ENCODE peak calls at places on chromosomes 4 and X, in six cellular contexts. X is heart left ventricle, Z is AG09309, L is epithelial cell of esophagus, U is cardiac muscle cell, M is dorsolateral prefrontal cortex. Q is an unnamed sample.

GRCh38 chr4:172772781-172773180 is 395.8 kb upstream of the GALNT7 start:
- DNase-seq in X (no peak), Z (no peak), M (no peak), L (no peak), U (no peak), Q (no peak)

GRCh38 chr4:177532363-177532762 is 90.1 kb upstream of the AGA start:
- DNase-seq in M (no peak), L (no peak), Z (no peak), X (no peak), U (no peak), Q (no peak)

GRCh38 chr4:56305390-56305789 is 81.9 kb downstream of the AASDH start:
- DNase-seq in X (no peak), U (no peak), L (peak), M (no peak), Z (no peak), Q (no peak)

GRCh38 chr4:132504438-132504837 is 644.7 kb upstream of the PCDH10 start:
- DNase-seq in X (no peak), U (no peak), Z (no peak), M (no peak), L (peak), Q (no peak)

GRCh38 chrX:70262952-70263567 is 3.1 kb upstream of the P2RY4 start:
- DNase-seq in M (no peak), X (peak), L (peak), Z (no peak), U (peak), Q (no peak)

GRCh38 chr4:1380368-1381151 is 25.7 kb downstream of the NKX1-1 start:
- DNase-seq in Z (no peak), U (no peak), L (no peak), X (peak), M (no peak), Q (no peak)

GRCh38 chrX:17553451-17553850 is 178.5 kb downstream of the NHS start:
- DNase-seq in L (peak), U (peak), Z (no peak), X (no peak), M (no peak), Q (peak)

GRCh38 chrX:106178826-106179225 is 10.7 kb downstream of the PWWP3B start:
- DNase-seq in X (no peak), L (no peak), Z (no peak), U (peak), M (no peak), Q (peak)

GRCh38 chr4:143773998-143774898 is 73.8 kb upstream of the FREM3 start:
- DNase-seq in U (peak), L (peak), X (peak), Z (no peak), M (no peak), Q (peak)

GRCh38 chr4:107824367-107825071 is at the start of gene SGMS2:
- DNase-seq in L (peak), X (peak), Z (peak), M (peak), U (peak), Q (peak)

GRCh38 chr4:2961411-2962098 is 1.7 kb downstream of the NOP14 start:
- DNase-seq in Z (no peak), M (no peak), U (no peak), X (no peak), L (no peak), Q (no peak)

GRCh38 chr4:152515678-152516077 is 20.2 kb downstream of the FBXW7 start:
- DNase-seq in Z (peak), X (no peak), U (peak), M (no peak), L (peak), Q (peak)

GRCh38 chr4:169342906-169343560 is 72.3 kb upstream of the SH3RF1 start:
- DNase-seq in L (peak), Z (no peak), X (no peak), U (no peak), M (no peak), Q (no peak)

GRCh38 chr4:168076989-168077725 is 15.2 kb upstream of the ANXA10 start:
- DNase-seq in X (no peak), Z (peak), L (peak), U (peak), M (peak), Q (peak)

GRCh38 chr4:102392033-102392744 is 46.9 kb upstream of the SLC39A8 start:
- DNase-seq in Z (no peak), M (no peak), X (no peak), L (no peak), U (no peak), Q (no peak)

DNA sequence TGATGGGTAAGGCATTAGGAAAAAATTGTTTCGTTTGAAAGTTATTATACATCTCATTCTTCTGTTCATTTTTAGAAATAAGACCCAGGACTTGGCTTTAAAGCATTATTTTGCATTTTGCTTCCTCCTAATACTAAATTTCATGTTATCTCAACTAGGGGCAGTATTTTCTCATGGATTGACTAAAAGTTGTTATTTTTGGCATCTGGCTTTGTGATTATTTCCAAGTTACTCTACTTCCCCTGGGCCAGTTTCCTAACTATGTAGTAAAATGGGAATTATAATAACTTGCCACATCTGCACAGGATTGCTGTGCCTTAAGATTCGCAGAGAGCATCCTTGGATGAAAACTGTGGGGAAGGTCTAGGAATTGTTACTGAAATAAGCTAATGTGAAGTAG is 3.0 kb downstream of the RBPJ start:
- DNase-seq in L (no peak), Z (peak), X (no peak), M (no peak), U (peak), Q (peak)
- TF ChIP-seq CTCF in L (no peak), Z (peak), X (no peak), M (peak), U (peak), Q (peak)

DNA sequence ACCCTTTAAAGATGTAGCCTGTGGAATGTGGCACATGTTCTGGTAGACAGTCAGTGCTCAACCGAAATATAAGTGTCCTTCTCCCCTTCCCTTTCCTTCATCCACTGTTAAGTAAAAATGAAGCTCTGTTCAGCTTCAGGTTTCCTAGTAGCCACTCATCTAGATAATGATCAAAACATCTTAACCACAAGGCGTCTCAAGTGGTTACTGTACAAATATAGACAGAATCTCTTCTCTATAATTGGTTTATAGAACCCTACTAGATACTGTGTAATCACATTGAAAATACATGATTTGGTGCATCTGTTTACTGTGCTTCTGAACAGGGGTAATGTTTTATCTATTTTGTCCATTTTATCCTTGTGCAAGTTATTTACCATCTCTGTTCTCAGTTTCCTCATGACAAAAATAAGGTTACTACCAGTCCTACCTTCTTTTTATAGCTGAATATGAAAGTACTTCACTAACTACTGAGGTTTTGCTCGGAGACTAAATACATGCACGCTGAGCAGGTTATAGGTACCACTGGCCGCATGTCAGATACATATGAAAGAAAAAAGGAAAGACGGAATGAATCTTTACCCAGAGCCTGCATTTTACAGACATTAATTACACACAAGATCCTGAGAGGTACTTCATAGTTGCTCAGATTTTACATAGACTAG is 20.3 kb upstream of the SLC25A4 start:
- DNase-seq in U (no peak), M (no peak), X (no peak), Z (no peak), L (no peak), Q (no peak)
- H3K4me3 ChIP-seq in U (no peak), M (no peak), X (no peak), Z (no peak), L (no peak), Q (no peak)

GRCh38 chr4:139655116-139655515 is 10.5 kb upstream of the MGST2 start:
- DNase-seq in Z (peak), X (no peak), M (no peak), U (peak), L (peak), Q (no peak)
- TF ChIP-seq CTCF in Z (peak), X (peak), M (peak), U (peak), L (peak), Q (peak)

GRCh38 chr4:6858997-6859396 is 50.6 kb upstream of the TBC1D14 start:
- DNase-seq in Z (no peak), L (no peak), X (no peak), U (no peak), M (no peak), Q (no peak)

GRCh38 chr4:6854098-6854744 is 55.4 kb upstream of the TBC1D14 start:
- DNase-seq in Z (no peak), U (no peak), X (no peak), M (no peak), L (no peak), Q (no peak)

GRCh38 chr4:6857009-6857882 is 52.4 kb upstream of the TBC1D14 start:
- DNase-seq in Z (no peak), M (no peak), L (no peak), U (no peak), X (no peak), Q (no peak)

GRCh38 chr4:6855692-6856297 is 53.8 kb upstream of the TBC1D14 start:
- DNase-seq in M (no peak), U (peak), Z (peak), L (no peak), X (peak), Q (no peak)

DNA sequence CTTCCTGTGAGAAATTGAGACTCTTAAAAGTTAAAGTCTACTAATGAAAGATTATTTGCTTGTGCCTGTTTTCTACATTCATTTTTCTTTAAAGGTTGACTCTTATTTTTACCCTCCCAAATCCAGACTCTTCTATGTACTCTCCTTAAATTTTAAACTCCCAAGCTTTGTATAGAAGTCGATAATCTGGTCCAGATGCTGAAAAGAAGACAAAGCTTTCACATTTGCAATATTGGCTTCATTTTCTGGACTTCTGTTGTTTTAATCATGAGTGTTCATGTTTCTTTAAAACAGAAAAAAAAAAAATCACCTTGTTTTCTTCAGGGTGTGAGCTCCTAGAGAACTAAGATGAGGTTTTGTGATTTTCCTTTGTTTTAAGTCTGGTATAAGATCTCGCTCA is 53.2 kb upstream of the TBC1D14 start:
- DNase-seq in M (no peak), Z (no peak), X (no peak), U (no peak), L (no peak), Q (no peak)
- H3K4me3 ChIP-seq in M (no peak), Z (no peak), X (peak), U (no peak), L (no peak), Q (no peak)

GRCh38 chrX:140661657-140662056 is 47.9 kb upstream of the LINC00632 start:
- DNase-seq in L (peak), X (no peak), U (peak), Z (no peak), M (no peak), Q (peak)

GRCh38 chrX:140664939-140665338 is 44.6 kb upstream of the LINC00632 start:
- DNase-seq in Z (no peak), M (no peak), L (peak), U (peak), X (no peak), Q (peak)
- TF ChIP-seq CTCF in Z (no peak), M (peak), L (peak), U (peak), X (peak), Q (peak)

DNA sequence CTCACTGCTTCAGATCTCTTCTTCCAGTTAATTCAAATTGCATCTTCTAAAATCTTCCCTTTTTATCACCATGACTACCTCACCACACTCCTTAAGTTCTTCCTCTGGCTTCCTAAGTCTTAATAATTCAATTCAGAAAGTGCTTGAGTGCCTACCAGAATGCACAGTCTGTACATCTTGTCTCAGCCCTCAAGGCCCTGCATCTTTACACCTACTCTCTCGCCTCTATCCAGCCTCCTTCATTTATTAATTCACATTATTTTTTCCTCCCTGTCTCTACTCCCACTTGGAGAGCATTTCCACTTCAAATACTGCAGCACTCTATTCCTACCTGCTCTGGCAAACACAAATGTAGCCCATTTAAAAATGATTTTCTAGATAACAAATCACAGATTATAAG is 90.5 kb downstream of the MAPK10 start:
- DNase-seq in M (no peak), U (no peak), Z (no peak), X (no peak), L (no peak), Q (no peak)
- H3K4me3 ChIP-seq in M (no peak), U (no peak), Z (no peak), X (no peak), L (no peak), Q (no peak)

DNA sequence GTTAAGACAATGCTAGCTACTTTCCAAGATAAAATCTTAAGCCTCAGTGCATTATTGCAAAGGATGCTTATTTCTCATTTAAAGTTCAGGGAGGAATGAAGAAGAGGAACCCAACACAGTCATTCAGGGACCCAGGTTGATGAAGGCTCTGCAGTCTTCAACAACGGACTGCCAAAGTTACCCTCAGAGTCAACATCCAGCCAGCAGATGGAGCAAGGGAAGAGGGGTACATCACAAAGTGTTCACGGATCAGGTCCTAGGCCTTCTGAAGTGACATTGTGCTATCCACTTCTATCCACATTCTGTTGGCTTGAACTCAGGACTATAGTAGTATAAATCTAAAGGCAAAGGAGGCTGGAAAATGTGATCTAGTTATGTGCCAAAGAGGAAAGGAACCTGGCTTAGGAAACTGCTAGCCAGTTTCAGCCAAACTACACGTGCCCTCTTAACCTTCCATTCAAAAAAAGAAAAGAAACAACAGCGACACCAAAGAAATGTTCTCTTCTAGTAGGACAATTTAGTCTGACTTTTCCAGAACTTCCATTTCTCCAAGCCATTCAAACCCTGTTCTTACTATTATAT is 28.8 kb downstream of the NKX6-1 start:
- DNase-seq in U (no peak), X (no peak), M (no peak), L (no peak), Z (no peak), Q (no peak)
- TF ChIP-seq CTCF in U (peak), X (no peak), M (no peak), L (no peak), Z (peak), Q (no peak)

GRCh38 chr4:26866203-26866602 is 5.6 kb downstream of the STIM2 start:
- DNase-seq in U (no peak), M (no peak), X (no peak), Z (no peak), L (no peak), Q (no peak)
- H3K4me3 ChIP-seq in U (no peak), M (no peak), X (no peak), Z (no peak), L (no peak), Q (no peak)

Q was measured in astrocyte of the cerebellum.